ENCODE peak calls at places on chromosomes 13 and 19, in seven cellular contexts. A, U, C, Z, D, B and Q are unnamed samples.

GRCh38 chr13:106133025-106133424 is 402.4 kb downstream of the EFNB2 start:
- DNase-seq in A (no peak), U (peak; percentile 81), C (peak; percentile 84), Z (peak; percentile 92), D (no peak), B (peak; percentile 76), Q (peak; percentile 23)

GRCh38 chr13:100521912-100522490 is 66.6 kb downstream of the GGACT start:
- DNase-seq in A (no peak), U (no peak), C (no peak), Z (no peak), D (no peak), B (no peak), Q (no peak)

GRCh38 chr13:66992183-66992582 is 238.0 kb downstream of the PCDH9 start:
- DNase-seq in A (no peak), U (peak; percentile 73), C (peak; percentile 67), Z (no peak), D (no peak), B (no peak), Q (no peak)

GRCh38 chr19:43311706-43312105 is 41.8 kb upstream of the CD177 start:
- DNase-seq in A (no peak), U (no peak), C (no peak), Z (no peak), D (no peak), B (no peak), Q (no peak)

GRCh38 chr13:112643759-112644459 is 45.9 kb upstream of the ATP11A start:
- DNase-seq in A (peak; percentile 92), U (no peak), C (no peak), Z (no peak), D (no peak), B (no peak), Q (no peak)

GRCh38 chr19:46113726-46114125 is 10.8 kb downstream of the IGFL3 start:
- DNase-seq in A (no peak), U (no peak), C (no peak), Z (no peak), D (no peak), B (no peak), Q (no peak)

GRCh38 chr19:20928371-20928770 is 5.3 kb downstream of the ZNF85 start:
- DNase-seq in A (no peak), U (peak; percentile 87), C (peak; percentile 13), Z (peak; percentile 50), D (no peak), B (peak; percentile 89), Q (peak; percentile 34)

GRCh38 chr19:3321696-3322095 is 44.7 kb upstream of the NFIC start:
- DNase-seq in A (no peak), U (no peak), C (no peak), Z (no peak), D (no peak), B (no peak), Q (no peak)

GRCh38 chr13:31485183-31485582 is 254.1 kb upstream of the RXFP2 start:
- DNase-seq in A (no peak), U (no peak), C (peak; percentile 15), Z (no peak), D (no peak), B (no peak), Q (no peak)

GRCh38 chr19:5767949-5768348 is 16.6 kb downstream of the PRR22 start:
- DNase-seq in A (no peak), U (no peak), C (no peak), Z (no peak), D (no peak), B (no peak), Q (no peak)

GRCh38 chr13:53310786-53311185 is 282.2 kb downstream of the OLFM4 start:
- DNase-seq in A (no peak), U (no peak), C (no peak), Z (no peak), D (no peak), B (no peak), Q (no peak)

DNA sequence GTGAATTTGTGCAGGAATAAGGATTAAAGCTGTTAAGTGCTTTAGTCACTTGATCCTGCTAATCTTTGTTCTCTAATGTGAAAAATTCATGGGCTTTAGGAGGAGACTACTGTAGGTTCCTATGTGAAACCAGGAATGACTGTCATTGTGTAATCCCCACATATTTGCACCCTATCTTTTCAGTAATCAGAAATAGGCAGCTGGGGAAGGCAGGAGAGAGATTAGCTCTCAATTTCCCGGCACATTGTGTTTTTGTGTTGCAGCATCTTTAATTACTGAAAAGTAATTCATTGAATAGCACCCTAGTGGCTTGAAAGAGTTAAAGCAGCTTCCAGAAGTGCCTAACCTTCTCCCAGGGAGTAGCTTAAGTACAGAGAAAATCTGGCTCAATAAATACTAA is 282.9 kb downstream of the OLFM4 start:
- DNase-seq in A (no peak), U (no peak), C (no peak), Z (no peak), D (no peak), B (no peak), Q (no peak)
- TF ChIP-seq CTCF in A (no peak), U (no peak), C (no peak), Z (no peak), D (no peak), B (no peak), Q (no peak)

DNA sequence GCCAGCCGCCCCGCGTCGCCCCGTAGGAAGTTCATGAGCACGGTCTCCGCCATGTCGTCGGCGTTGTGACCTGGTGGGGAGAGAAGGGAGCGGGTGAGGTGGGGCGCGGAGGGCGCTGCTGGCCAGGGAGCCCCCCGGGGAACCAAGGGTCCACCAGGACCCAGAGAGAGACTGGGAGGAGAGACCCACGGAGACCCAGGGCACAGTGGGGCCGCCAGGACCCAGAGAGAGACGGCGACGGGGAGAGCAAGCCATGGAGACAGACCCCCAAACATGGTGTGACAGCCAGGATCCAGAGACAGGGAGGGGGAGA is 9.2 kb downstream of the CTU1 start:
- DNase-seq in A (no peak), U (no peak), C (no peak), Z (no peak), D (no peak), B (no peak), Q (no peak)
- H3K4me3 ChIP-seq in A (no peak overlapping the region), U (no peak overlapping the region), C (no peak overlapping the region), Z (no peak overlapping the region), D (no peak overlapping the region), B (no peak overlapping the region), Q (no peak overlapping the region)

GRCh38 chr19:42248270-42249148 is 6.1 kb upstream of the GSK3A start:
- DNase-seq in A (no peak), U (no peak), C (no peak), Z (no peak), D (no peak), B (no peak), Q (no peak)

GRCh38 chr19:42249149-42249750 is 5.7 kb downstream of the ERF start:
- DNase-seq in A (no peak), U (no peak), C (no peak), Z (no peak), D (no peak), B (no peak), Q (no peak)

GRCh38 chr19:42246869-42247630 is 4.6 kb upstream of the GSK3A start:
- DNase-seq in A (no peak), U (peak; percentile 10), C (no peak), Z (no peak), D (no peak), B (no peak), Q (no peak)

GRCh38 chr19:42246143-42246868 is 3.9 kb upstream of the GSK3A start:
- DNase-seq in A (peak; percentile 76), U (peak; percentile 83), C (peak; percentile 64), Z (no peak), D (peak; percentile 94), B (peak; percentile 52), Q (peak; percentile 59)

GRCh38 chr19:42247631-42248199 is 5.3 kb upstream of the GSK3A start:
- DNase-seq in A (no peak), U (no peak), C (no peak), Z (no peak), D (no peak), B (no peak), Q (no peak)
- TF ChIP-seq CTCF in A (no peak), U (no peak), C (no peak), Z (no peak), D (no peak), B (no peak), Q (no peak)

GRCh38 chr13:102774210-102774560 is 599 bp upstream of the TEX30 start:
- DNase-seq in A (no peak), U (no peak), C (no peak), Z (no peak), D (no peak), B (no peak), Q (no peak)

GRCh38 chr13:102770435-102770834 is 3.2 kb downstream of the TEX30 start:
- DNase-seq in A (no peak), U (no peak), C (no peak), Z (no peak), D (no peak), B (no peak), Q (no peak)

GRCh38 chr13:102773441-102774209 is at the start of gene TEX30:
- DNase-seq in A (peak; percentile 81), U (peak; percentile 76), C (peak; percentile 62), Z (no peak), D (peak; percentile 51), B (peak; percentile 13), Q (peak; percentile 37)

GRCh38 chr13:102771298-102772041 is 2.1 kb downstream of the TEX30 start:
- DNase-seq in A (no peak), U (no peak), C (no peak), Z (no peak), D (no peak), B (no peak), Q (no peak)

GRCh38 chr13:102772042-102772425 is 1.6 kb downstream of the TEX30 start:
- DNase-seq in A (no peak), U (no peak), C (no peak), Z (no peak), D (no peak), B (no peak), Q (no peak)
- H3K4me3 ChIP-seq in A (no peak overlapping the region), U (no peak overlapping the region), C (no peak overlapping the region), Z (no peak overlapping the region), D (no peak overlapping the region), B (no peak overlapping the region), Q (no peak overlapping the region)

GRCh38 chr13:107301724-107302374 is 733.9 kb upstream of the ARGLU1 start:
- DNase-seq in A (no peak), U (no peak), C (no peak), Z (no peak), D (no peak), B (no peak), Q (no peak)
- TF ChIP-seq CTCF in A (no peak), U (no peak), C (no peak), Z (no peak), D (no peak), B (peak; percentile 21), Q (peak; percentile 5)